ENCODE peak calls at places on chromosome 2, in nine cellular contexts. A is NCI-H2171 treated with DMSO at 0.1 percent for 48 hours; P is brain microvascular endothelial cell; C is activated CD4-positive, CD25-positive, alpha-beta regulatory T cell treated with anti-CD3 and anti-CD28 coated beads, Interleukin-2, amount 50 U/mL, for 72 hours; S is neural progenitor cell; G is putamen; O is NCI-H187 treated with DMSO at 0.1 percent for 48 hours; L is Peyer's patch; W is stimulated activated CD4-positive, alpha-beta T cell treated with anti-CD3 and anti-CD28 coated beads, Interleukin-12 subunit alpha, Interleukin-12 subunit beta, amount 100 ng/mL, for 48 hours. N is an unnamed sample.

GRCh38 chr2:7241041-7241440 is 323.8 kb downstream of the RNF144A start:
- DNase-seq in W (no peak), A (no peak), L (no peak), G (no peak), C (no peak), P (no peak), S (no peak), O (no peak), N (no peak)

GRCh38 chr2:16756831-16757644 is 91.4 kb upstream of the CYRIA start:
- DNase-seq in P (peak; percentile 61), O (peak; percentile 82), L (peak; percentile 70), G (peak; percentile 65), S (peak; percentile 83), C (peak; percentile 70), A (peak; percentile 62), W (peak; percentile 48), N (peak; percentile 86)

GRCh38 chr2:70703900-70704549 is 64.0 kb downstream of the ADD2 start:
- DNase-seq in C (no peak), L (no peak), W (no peak), O (no peak), A (peak; percentile 27), P (no peak), G (no peak), S (peak; percentile 19), N (peak; percentile 5)

GRCh38 chr2:199431748-199432213 is 26.0 kb downstream of the SATB2 start:
- DNase-seq in G (no peak), C (no peak), S (peak; percentile 11), O (no peak), W (no peak), L (no peak), P (peak; percentile 52), A (no peak), N (no peak)

GRCh38 chr2:227153766-227154486 is 10.1 kb downstream of the COL4A4 start:
- DNase-seq in C (no peak), W (no peak), P (no peak), L (no peak), O (no peak), G (no peak), S (no peak), A (no peak), N (no peak)

GRCh38 chr2:135820003-135820618 is 16.9 kb downstream of the LCT start:
- DNase-seq in P (peak; percentile 69), O (peak; percentile 4), C (peak; percentile 62), A (no peak), L (peak; percentile 22), W (peak; percentile 78), S (no peak), G (no peak), N (no peak)

GRCh38 chr2:64105676-64106461 is 38.4 kb downstream of the PELI1 start:
- DNase-seq in C (no peak), O (no peak), G (no peak), L (no peak), P (no peak), A (no peak), W (no peak), S (no peak), N (no peak)

GRCh38 chr2:192700934-192701333 is 506.2 kb upstream of the TMEFF2 start:
- DNase-seq in W (no peak), L (no peak), G (no peak), O (no peak), A (no peak), P (no peak), S (no peak), C (no peak), N (no peak)

GRCh38 chr2:1504311-1504750 is 91.1 kb downstream of the TPO start:
- DNase-seq in C (no peak), L (no peak), O (no peak), W (no peak), G (no peak), A (no peak), P (no peak), S (no peak), N (no peak)

GRCh38 chr2:95021847-95022246 is 3.7 kb upstream of the MAL start:
- DNase-seq in P (no peak), C (no peak), G (peak; percentile 90), W (no peak), O (no peak), L (no peak), S (no peak), A (no peak), N (no peak)

GRCh38 chr2:2859164-2859563 is 518.5 kb downstream of the EIPR1 start:
- DNase-seq in S (no peak), L (no peak), G (no peak), A (no peak), P (no peak), W (no peak), C (no peak), O (no peak), N (no peak)

GRCh38 chr2:240574386-240575100 is 6.3 kb downstream of the RNPEPL1 start:
- DNase-seq in L (no peak), W (no peak), G (no peak), S (no peak), C (no peak), A (no peak), O (no peak), P (no peak), N (no peak)

GRCh38 chr2:168699834-168700417 is 102.5 kb upstream of the NOSTRIN start:
- DNase-seq in O (no peak), P (peak; percentile 58), C (no peak), G (peak; percentile 33), A (peak; percentile 56), W (no peak), S (no peak), L (peak; percentile 44), N (no peak)

GRCh38 chr2:67251741-67252140 is 145.4 kb upstream of the ETAA1 start:
- DNase-seq in G (no peak), O (no peak), P (no peak), S (no peak), L (no peak), A (no peak), W (no peak), C (no peak), N (no peak)

GRCh38 chr2:105643405-105644173 is 101.1 kb upstream of the NCK2 start:
- DNase-seq in G (no peak), O (no peak), L (no peak), W (no peak), A (no peak), S (no peak), C (no peak), P (no peak), N (no peak)

GRCh38 chr2:201021914-201022313 is 49.6 kb downstream of the HYCC2 start:
- DNase-seq in L (no peak), P (no peak), S (no peak), W (no peak), C (no peak), O (no peak), G (no peak), A (no peak), N (no peak)

GRCh38 chr2:78589871-78590270 is 435.6 kb upstream of the REG3G start:
- DNase-seq in O (no peak), C (no peak), S (no peak), P (no peak), W (no peak), L (no peak), A (no peak), G (no peak), N (no peak)

GRCh38 chr2:240513544-240514287 is 44.1 kb downstream of the ANKMY1 start:
- DNase-seq in L (peak; percentile 88), A (no peak), P (peak; percentile 85), W (peak; percentile 76), O (no peak), C (peak; percentile 85), S (peak; percentile 83), G (peak; percentile 18), N (peak; percentile 76)

GRCh38 chr2:2399390-2399789 is 68.3 kb upstream of the MYT1L start:
- DNase-seq in W (no peak), L (no peak), G (no peak), C (no peak), A (no peak), P (no peak), O (no peak), S (no peak), N (no peak)

GRCh38 chr2:175686002-175686401 is 316.1 kb downstream of the LNPK start:
- DNase-seq in W (no peak), A (no peak), P (no peak), S (no peak), C (no peak), O (no peak), L (no peak), G (no peak), N (no peak)

GRCh38 chr2:37471994-37472393 is 127.6 kb downstream of the QPCT start:
- DNase-seq in S (no peak), W (no peak), C (no peak), A (no peak), L (no peak), O (no peak), P (peak; percentile 84), G (no peak), N (no peak)

GRCh38 chr2:98691307-98691706 is 39.6 kb downstream of the MGAT4A start:
- DNase-seq in O (no peak), G (peak; percentile 42), P (peak; percentile 16), A (no peak), S (no peak), L (no peak), C (no peak), W (no peak), N (no peak)

GRCh38 chr2:241351640-241352031 is 4.4 kb upstream of the FARP2 start:
- DNase-seq in O (no peak), S (no peak), L (no peak), A (no peak), P (no peak), W (no peak), G (no peak), C (no peak), N (no peak)

N was measured in WERI-Rb-1.